ENCODE peak calls at places on chromosome 22, in four cellular contexts. One of them, this sample, is unnamed.

GRCh38 chr22:38272373-38273134 is at the start of gene TMEM184B:
- DNase-seq in astrocyte of the cerebellum: no peak
- DNase-seq in progenitor cell of endocrine pancreas: peak
- DNase-seq in A549: peak
- DNase-seq in this sample: peak

GRCh38 chr22:24592846-24593809 is at the start of gene LRRC75B:
- DNase-seq in astrocyte of the cerebellum: peak
- DNase-seq in A549: peak
- DNase-seq in progenitor cell of endocrine pancreas: peak
- DNase-seq in this sample: peak

GRCh38 chr22:44587004-44587793 is 89.2 kb upstream of the RTL6 start:
- DNase-seq in A549: peak
- DNase-seq in astrocyte of the cerebellum: peak
- DNase-seq in progenitor cell of endocrine pancreas: no peak
- DNase-seq in this sample: no peak

GRCh38 chr22:21641417-21641794 is 696 bp upstream of the SDF2L1 start:
- DNase-seq in astrocyte of the cerebellum: no peak
- DNase-seq in progenitor cell of endocrine pancreas: no peak
- DNase-seq in A549: peak
- DNase-seq in this sample: no peak

GRCh38 chr22:37951305-37951704 is 2.1 kb downstream of the C22orf23 start:
- DNase-seq in progenitor cell of endocrine pancreas: no peak
- DNase-seq in astrocyte of the cerebellum: no peak
- DNase-seq in A549: peak
- DNase-seq in this sample: no peak

GRCh38 chr22:23376256-23376655 is 195.9 kb downstream of the BCR start:
- DNase-seq in astrocyte of the cerebellum: no peak
- DNase-seq in A549: peak
- DNase-seq in progenitor cell of endocrine pancreas: no peak
- DNase-seq in this sample: peak

GRCh38 chr22:20093437-20093836 is 13.4 kb downstream of the DGCR8 start:
- DNase-seq in A549: no peak
- DNase-seq in progenitor cell of endocrine pancreas: no peak
- DNase-seq in astrocyte of the cerebellum: no peak
- DNase-seq in this sample: no peak

GRCh38 chr22:18033204-18033998 is 9.0 kb upstream of the MICAL3 start:
- DNase-seq in progenitor cell of endocrine pancreas: no peak
- DNase-seq in astrocyte of the cerebellum: no peak
- DNase-seq in A549: no peak
- DNase-seq in this sample: no peak

GRCh38 chr22:45006873-45007246 is 2.9 kb downstream of the PHF21B start:
- DNase-seq in A549: no peak
- DNase-seq in astrocyte of the cerebellum: no peak
- DNase-seq in progenitor cell of endocrine pancreas: peak
- DNase-seq in this sample: no peak

GRCh38 chr22:24153353-24153752 is 27.9 kb upstream of the SUSD2 start:
- DNase-seq in astrocyte of the cerebellum: no peak
- DNase-seq in A549: no peak
- DNase-seq in progenitor cell of endocrine pancreas: no peak
- DNase-seq in this sample: no peak

GRCh38 chr22:20960609-20961008 is 6.4 kb upstream of the AIFM3 start:
- DNase-seq in A549: no peak
- DNase-seq in astrocyte of the cerebellum: no peak
- DNase-seq in progenitor cell of endocrine pancreas: no peak
- DNase-seq in this sample: no peak

GRCh38 chr22:19959043-19959586 is 17.5 kb upstream of the TXNRD2 start:
- DNase-seq in progenitor cell of endocrine pancreas: peak
- DNase-seq in A549: no peak
- DNase-seq in astrocyte of the cerebellum: no peak
- DNase-seq in this sample: no peak

GRCh38 chr22:27726726-27727449 is 74.7 kb downstream of the MN1 start:
- DNase-seq in A549: peak
- DNase-seq in astrocyte of the cerebellum: no peak
- DNase-seq in progenitor cell of endocrine pancreas: no peak
- DNase-seq in this sample: no peak
- TF ChIP-seq CTCF in A549: no peak
- TF ChIP-seq CTCF in astrocyte of the cerebellum: no peak
- TF ChIP-seq CTCF in progenitor cell of endocrine pancreas: no peak
- TF ChIP-seq CTCF in this sample: no peak

DNA sequence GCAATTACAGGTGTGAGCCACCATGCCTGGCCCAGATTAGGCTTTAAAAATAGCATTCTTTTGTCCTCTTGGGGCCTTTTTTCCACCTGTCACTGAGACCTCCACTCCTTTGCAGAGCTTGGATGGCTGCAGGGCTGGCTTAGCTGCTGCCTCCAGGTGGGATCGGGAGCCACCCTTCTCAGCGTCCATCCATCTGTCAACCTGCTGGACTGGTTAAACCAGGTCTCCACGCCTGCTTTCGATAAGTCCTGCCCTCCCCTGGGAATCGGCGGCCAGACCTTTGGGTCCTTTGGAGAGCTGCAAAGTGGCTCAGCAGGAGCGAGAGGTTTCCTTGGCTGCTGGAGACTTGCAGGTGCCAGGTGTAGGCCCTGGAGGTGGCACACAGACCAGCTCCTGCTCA is 23.4 kb upstream of the GRAMD4 start:
- DNase-seq in A549: no peak
- DNase-seq in astrocyte of the cerebellum: no peak
- DNase-seq in progenitor cell of endocrine pancreas: peak
- DNase-seq in this sample: no peak
- TF ChIP-seq CTCF in A549: no peak
- TF ChIP-seq CTCF in astrocyte of the cerebellum: no peak
- TF ChIP-seq CTCF in progenitor cell of endocrine pancreas: peak
- TF ChIP-seq CTCF in this sample: no peak

DNA sequence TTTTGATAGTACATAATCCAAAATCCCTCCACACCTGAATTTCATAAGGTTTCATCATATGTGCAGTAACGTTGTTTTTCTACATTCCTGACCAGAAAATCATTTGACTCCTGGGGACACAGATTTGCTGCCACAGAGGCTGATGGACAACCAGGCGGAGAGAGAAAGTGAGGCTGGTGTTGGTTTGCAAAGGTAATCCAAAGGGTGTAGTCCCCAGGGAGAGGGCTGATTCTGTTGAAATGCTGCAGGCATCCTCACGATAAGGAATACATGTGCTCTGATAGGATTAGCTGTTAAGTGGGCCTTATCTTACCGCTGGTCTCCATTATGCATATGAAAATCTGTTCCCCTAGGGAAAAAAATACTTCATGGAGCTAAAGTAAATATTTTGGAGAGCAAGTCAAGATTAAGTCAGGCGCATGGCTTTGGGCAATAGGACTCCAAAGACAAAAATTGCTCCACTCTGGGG is 8.1 kb downstream of the APOL6 start:
- DNase-seq in astrocyte of the cerebellum: no peak
- DNase-seq in A549: no peak
- DNase-seq in progenitor cell of endocrine pancreas: no peak
- DNase-seq in this sample: no peak
- TF ChIP-seq CTCF in astrocyte of the cerebellum: no peak
- TF ChIP-seq CTCF in A549: no peak
- TF ChIP-seq CTCF in progenitor cell of endocrine pancreas: no peak
- TF ChIP-seq CTCF in this sample: no peak

DNA sequence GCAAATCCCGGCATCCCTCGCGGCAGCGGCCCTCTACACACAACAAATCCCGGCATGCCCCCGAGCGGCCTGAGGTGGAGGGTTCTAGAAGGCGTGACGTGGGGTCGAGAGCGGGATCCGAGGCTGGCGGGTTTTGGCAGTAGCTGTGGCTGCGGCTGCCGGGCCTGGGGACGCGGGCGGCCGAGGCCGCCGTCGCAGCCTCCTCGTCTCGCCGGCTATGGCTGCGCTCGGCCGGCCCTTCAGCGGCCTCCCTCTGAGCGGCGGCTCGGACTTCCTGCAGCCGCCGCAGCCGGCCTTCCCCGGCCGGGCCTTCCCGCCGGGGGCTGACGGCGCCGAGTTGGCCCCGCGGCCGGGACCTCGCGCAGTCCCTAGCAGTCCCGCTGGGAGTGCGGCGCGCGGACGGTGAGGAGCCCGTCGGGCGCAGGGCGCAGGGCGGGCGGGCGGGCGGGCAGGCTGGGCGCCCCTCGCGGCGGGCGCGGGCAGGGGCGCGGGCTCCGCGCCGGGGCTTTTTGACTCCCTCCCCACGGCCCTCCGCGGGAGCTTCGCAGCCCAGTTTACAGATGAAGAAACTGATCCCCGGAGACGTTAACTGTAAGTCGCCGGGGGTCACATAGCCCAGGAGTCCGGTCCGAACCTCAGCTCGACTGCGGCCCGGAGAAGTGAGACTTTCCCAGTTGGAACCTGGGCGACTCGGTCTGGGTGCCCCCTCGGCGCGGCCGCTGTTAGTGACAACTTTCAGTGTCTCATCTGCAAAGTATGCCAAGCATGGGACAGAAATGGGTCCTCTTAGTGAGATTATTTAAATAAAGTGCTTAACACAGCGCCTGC is at the start of gene CCDC117:
- DNase-seq in astrocyte of the cerebellum: peak
- DNase-seq in progenitor cell of endocrine pancreas: peak
- DNase-seq in A549: peak
- DNase-seq in this sample: peak
- TF ChIP-seq CTCF in astrocyte of the cerebellum: peak
- TF ChIP-seq CTCF in progenitor cell of endocrine pancreas: peak
- TF ChIP-seq CTCF in A549: peak
- TF ChIP-seq CTCF in this sample: peak

GRCh38 chr22:26199665-26200064 is 30.4 kb downstream of the SEZ6L start:
- DNase-seq in astrocyte of the cerebellum: no peak
- DNase-seq in progenitor cell of endocrine pancreas: no peak
- DNase-seq in A549: no peak
- DNase-seq in this sample: no peak
- TF ChIP-seq CTCF in astrocyte of the cerebellum: no peak
- TF ChIP-seq CTCF in progenitor cell of endocrine pancreas: no peak
- TF ChIP-seq CTCF in A549: no peak
- TF ChIP-seq CTCF in this sample: no peak

DNA sequence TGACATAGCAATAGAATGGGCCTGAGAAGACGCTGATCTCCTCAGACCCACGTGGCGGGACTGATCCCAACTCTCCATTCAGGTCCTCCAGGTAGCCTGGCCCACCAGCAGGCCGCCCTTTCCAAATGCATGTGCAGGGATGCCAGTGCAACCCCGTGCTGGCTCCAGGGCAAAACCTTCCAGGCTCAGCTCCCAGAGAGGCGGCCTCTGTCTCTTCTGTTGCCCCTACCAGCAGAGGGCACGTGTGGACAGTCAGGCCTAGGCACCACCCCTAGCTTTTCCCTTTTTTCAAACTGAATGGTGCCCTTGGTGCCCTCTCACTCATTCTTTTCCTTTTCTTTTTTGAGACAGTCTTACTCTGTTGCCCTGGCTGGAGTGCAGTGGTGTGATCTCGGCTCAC is 121.7 kb downstream of the OSBP2 start:
- DNase-seq in astrocyte of the cerebellum: no peak
- DNase-seq in A549: no peak
- DNase-seq in progenitor cell of endocrine pancreas: no peak
- DNase-seq in this sample: no peak
- TF ChIP-seq CTCF in astrocyte of the cerebellum: no peak
- TF ChIP-seq CTCF in A549: no peak
- TF ChIP-seq CTCF in progenitor cell of endocrine pancreas: no peak
- TF ChIP-seq CTCF in this sample: no peak

DNA sequence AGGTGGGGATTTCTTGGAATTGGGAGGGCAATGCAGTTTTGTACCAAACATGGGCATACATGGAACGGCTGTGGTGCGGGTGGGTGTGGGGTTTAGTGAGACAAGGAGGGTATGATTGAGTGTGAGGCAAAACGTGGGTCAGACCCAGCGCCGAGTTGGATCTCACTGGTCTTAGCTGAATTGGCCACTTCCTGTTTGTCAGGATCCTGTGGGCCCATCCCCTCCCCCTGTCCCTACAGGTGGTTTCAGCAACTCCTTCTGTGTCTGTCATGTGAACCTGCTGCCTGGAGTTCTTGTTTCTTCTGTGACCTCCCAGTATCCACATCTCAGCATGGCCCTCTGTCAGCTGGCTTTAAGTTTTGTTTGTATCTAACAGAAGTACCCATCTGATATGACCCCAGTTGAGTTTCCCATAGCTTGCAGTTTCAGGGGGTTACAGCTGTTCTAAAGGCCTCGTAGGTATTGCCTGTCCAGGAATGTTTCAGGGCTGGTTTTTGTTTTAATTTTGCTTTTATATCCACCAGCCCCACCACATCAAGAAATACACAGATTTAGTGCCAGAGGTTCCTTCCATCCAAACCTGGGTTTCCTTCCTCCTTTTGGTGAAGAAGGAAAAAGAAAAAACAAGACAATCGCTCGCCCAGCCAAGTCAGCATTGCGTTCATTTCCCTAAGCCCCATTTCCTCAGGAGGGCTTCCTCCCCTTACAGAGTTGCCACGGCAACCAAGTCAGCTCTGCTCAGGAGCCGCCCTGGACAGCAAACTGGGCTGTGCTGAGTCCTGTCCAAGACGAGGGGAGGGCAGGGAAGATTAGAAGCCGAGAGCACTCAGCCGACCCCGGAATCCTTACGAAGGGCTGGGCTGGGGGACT is 6.1 kb downstream of the APOL1 start:
- DNase-seq in astrocyte of the cerebellum: no peak
- DNase-seq in progenitor cell of endocrine pancreas: no peak
- DNase-seq in A549: no peak
- DNase-seq in this sample: peak
- TF ChIP-seq CTCF in astrocyte of the cerebellum: no peak
- TF ChIP-seq CTCF in progenitor cell of endocrine pancreas: no peak
- TF ChIP-seq CTCF in A549: no peak
- TF ChIP-seq CTCF in this sample: no peak